ENCODE peak calls at places on chromosome 16, in nine cellular contexts. P is NCI-H2081; I is EL; V is ascending aorta; A is effector memory CD4-positive, alpha-beta T cell; C is mesenchymal stem cell; D is lung; Y is iPS DF 6.9; J is HS-27A. F is an unnamed sample.
A peak's percentile ranks its signal among the peaks of the same experiment; 100 is the strongest.

GRCh38 chr16:11105038-11105903 is 150.7 kb downstream of the SOCS1 start:
- DNase-seq in A (no peak), V (no peak), I (peak; percentile 96), P (no peak), J (peak; percentile 27), D (peak; percentile 52), C (peak; percentile 98), Y (no peak), F (no peak)

GRCh38 chr16:70644763-70645597 is 1.4 kb upstream of the IL34 start:
- DNase-seq in C (no peak), Y (no peak), D (no peak), V (no peak), P (no peak), J (no peak), A (no peak), I (no peak), F (no peak)

GRCh38 chr16:81003610-81004460 is 2.9 kb downstream of the CMC2 start:
- DNase-seq in V (no peak), J (no peak), A (no peak), D (no peak), I (peak; percentile 8), Y (no peak), P (no peak), C (peak; percentile 54), F (no peak)

GRCh38 chr16:87757841-87758426 is 7.9 kb downstream of the KLHDC4 start:
- DNase-seq in A (no peak), Y (no peak), J (no peak), I (peak; percentile 50), P (no peak), C (peak; percentile 16), V (no peak), D (no peak), F (no peak)

GRCh38 chr16:89973654-89974335 is 25.2 kb downstream of the DEF8 start:
- DNase-seq in J (no peak), Y (no peak), A (no peak), I (no peak), V (no peak), P (no peak), C (no peak), D (no peak), F (no peak)

GRCh38 chr16:17229766-17230165 is 241.0 kb downstream of the XYLT1 start:
- DNase-seq in P (no peak), A (no peak), J (no peak), C (no peak), Y (no peak), V (no peak), I (peak; percentile 8), D (no peak), F (no peak)

GRCh38 chr16:48435319-48435682 is 50.1 kb upstream of the SIAH1 start:
- DNase-seq in I (no peak), J (no peak), Y (no peak), C (no peak), P (no peak), D (no peak), A (no peak), V (no peak), F (no peak)

GRCh38 chr16:12833939-12834338 is 30.3 kb upstream of the CPPED1 start:
- DNase-seq in J (no peak), C (no peak), A (no peak), V (no peak), P (no peak), I (peak; percentile 22), Y (no peak), D (no peak), F (peak; percentile 89)

GRCh38 chr16:85612191-85612800 is 826 bp upstream of the GSE1 start:
- DNase-seq in A (no peak), J (peak; percentile 90), D (peak; percentile 93), V (peak; percentile 37), I (peak; percentile 96), Y (no peak), P (peak; percentile 53), C (peak; percentile 94), F (no peak)

GRCh38 chr16:68995011-68995504 is 110.4 kb upstream of the HAS3 start:
- DNase-seq in V (no peak), Y (peak; percentile 72), P (no peak), A (no peak), J (peak; percentile 31), I (peak; percentile 78), D (no peak), C (peak; percentile 61), F (no peak)

GRCh38 chr16:19210175-19210924 is 42.3 kb downstream of the SYT17 start:
- DNase-seq in V (no peak), D (no peak), A (no peak), Y (no peak), J (peak; percentile 35), P (no peak), I (peak; percentile 37), C (peak; percentile 52), F (no peak)